ENCODE peak calls at places on chromosomes 11 and 22, in six cellular contexts. H is GM12864; O is CD8-positive, alpha-beta T cell; E is NCI-H1417; K is OCI-LY7; Q is GM04504. U is an unnamed sample.

GRCh38 chr11:79139900-79140299 is 300.9 kb downstream of the TENM4 start:
- DNase-seq in K (no peak), Q (no peak), O (no peak), E (peak), H (no peak), U (no peak)

GRCh38 chr11:34373727-34374126 is 15.9 kb upstream of the ABTB2 start:
- DNase-seq in E (no peak), Q (no peak), O (no peak), K (no peak), H (no peak), U (no peak)

GRCh38 chr11:46338988-46339666 is 8.1 kb upstream of the DGKZ start:
- DNase-seq in O (no peak), Q (no peak), E (peak), K (no peak), H (no peak), U (no peak)

GRCh38 chr11:27471588-27472397 is 797 bp downstream of the LGR4 start:
- DNase-seq in K (no peak), H (no peak), O (peak), Q (no peak), E (peak), U (peak)

GRCh38 chr11:70036971-70037882 is 40.9 kb upstream of the ANO1 start:
- DNase-seq in E (no peak), Q (no peak), H (no peak), K (no peak), O (peak), U (no peak)

GRCh38 chr11:45771194-45771941 is 33.6 kb upstream of the SLC35C1 start:
- DNase-seq in O (peak), Q (peak), K (peak), E (peak), H (no peak), U (peak)

GRCh38 chr22:18000441-18001039 is 23.8 kb downstream of the MICAL3 start:
- DNase-seq in K (peak), H (no peak), E (peak), O (peak), Q (no peak), U (no peak)

GRCh38 chr11:15806217-15806616 is 550.1 kb downstream of the SOX6 start:
- DNase-seq in E (no peak), O (no peak), Q (no peak), H (no peak), K (no peak), U (no peak)

GRCh38 chr11:10450451-10451398 is 4.3 kb upstream of the AMPD3 start:
- DNase-seq in E (peak), H (no peak), Q (no peak), K (no peak), O (peak), U (peak)

GRCh38 chr11:75428301-75428724 is 4.7 kb downstream of the KLHL35 start:
- DNase-seq in H (peak), Q (peak), E (no peak), O (no peak), K (peak), U (peak)

GRCh38 chr11:14454861-14455632 is 44.6 kb downstream of the COPB1 start:
- DNase-seq in H (no peak), O (no peak), K (peak), Q (no peak), E (peak), U (no peak)

GRCh38 chr22:36486619-36487384 is 5.4 kb upstream of the TXN2 start:
- DNase-seq in O (peak), E (peak), H (no peak), Q (no peak), K (peak), U (peak)